ENCODE peak calls at places on chromosomes 1 and 21, in four cellular contexts. I is uterus, B is IMR-90, G is tibial nerve. J is an unnamed sample.

GRCh38 chr1:146036990-146037646 is 15.6 kb upstream of the HJV start:
- DNase-seq in I (peak), B (peak), G (peak), J (peak)

GRCh38 chr1:68051475-68051874 is 1.0 kb upstream of the DIRAS3 start:
- DNase-seq in I (peak), B (peak), G (no peak), J (no peak)

GRCh38 chr1:93631626-93632365 is 49.8 kb downstream of the BCAR3 start:
- DNase-seq in I (no peak), B (no peak), G (no peak), J (no peak)

GRCh38 chr1:22176258-22176657 is 33.4 kb upstream of the WNT4 start:
- DNase-seq in I (no peak), B (no peak), G (no peak), J (no peak)

GRCh38 chr1:23216771-23217420 is 406 bp downstream of the HTR1D start:
- DNase-seq in I (no peak), B (no peak), G (no peak), J (no peak)

GRCh38 chr1:113978863-113979702 is at the start of gene OLFML3:
- DNase-seq in I (peak), B (peak), G (peak), J (peak)

GRCh38 chr1:116561563-116561962 is 9.3 kb downstream of the CD58 start:
- DNase-seq in I (no peak), B (no peak), G (no peak), J (no peak)

GRCh38 chr21:38806942-38807284 is 1.2 kb downstream of the ETS2 start:
- DNase-seq in I (no peak), B (peak), G (no peak), J (no peak)

GRCh38 chr21:15706686-15707085 is 23.1 kb upstream of the USP25 start:
- DNase-seq in I (peak), B (peak), G (no peak), J (peak)

GRCh38 chr1:27149714-27150113 is 5.2 kb downstream of the SLC9A1 start:
- DNase-seq in I (no peak), B (no peak), G (no peak), J (no peak)

GRCh38 chr1:19723874-19724273 is 59.2 kb downstream of the HTR6 start:
- DNase-seq in I (no peak), B (no peak), G (no peak), J (no peak)

GRCh38 chr1:112359961-112360767 is 35.9 kb upstream of the CTTNBP2NL start:
- DNase-seq in I (peak), B (peak), G (peak), J (peak)

GRCh38 chr1:162301696-162302095 is 75.0 kb downstream of the SPATA46 start:
- DNase-seq in I (no peak), B (no peak), G (no peak), J (no peak)

GRCh38 chr1:154481058-154481457 is 21.0 kb upstream of the TDRD10 start:
- DNase-seq in I (no peak), B (no peak), G (no peak), J (no peak)

GRCh38 chr1:184028854-184029623 is 8.5 kb downstream of the COLGALT2 start:
- DNase-seq in I (no peak), B (no peak), G (no peak), J (no peak)

GRCh38 chr1:38344705-38345104 is 298.1 kb upstream of the POU3F1 start:
- DNase-seq in I (no peak), B (no peak), G (no peak), J (no peak)

GRCh38 chr1:228988655-228989054 is 253.4 kb downstream of the RHOU start:
- DNase-seq in I (no peak), B (no peak), G (no peak), J (no peak)

GRCh38 chr1:207070811-207071210 is 17.7 kb downstream of the PFKFB2 start:
- DNase-seq in I (no peak), B (no peak), G (no peak), J (no peak)

GRCh38 chr1:208431721-208432120 is 187.5 kb upstream of the PLXNA2 start:
- DNase-seq in I (no peak), B (peak), G (no peak), J (no peak)

GRCh38 chr1:171219751-171220385 is 28.4 kb upstream of the FMO1 start:
- DNase-seq in I (no peak), B (peak), G (no peak), J (no peak)

GRCh38 chr21:41258617-41259016 is 58.0 kb upstream of the FAM3B start:
- DNase-seq in I (no peak), B (peak), G (no peak), J (no peak)

GRCh38 chr1:203148127-203148526 is 20.6 kb downstream of the ADORA1 start:
- DNase-seq in I (no peak), B (no peak), G (no peak), J (no peak)

GRCh38 chr1:200988693-200989092 is 34.8 kb downstream of the KIF21B start:
- DNase-seq in I (no peak), B (no peak), G (no peak), J (no peak)

GRCh38 chr21:44702111-44702972 is 5.4 kb downstream of the KRTAP10-12 start:
- DNase-seq in I (no peak), B (no peak), G (no peak), J (no peak)

GRCh38 chr1:110120960-110121561 is 8.8 kb downstream of the UBL4B start:
- DNase-seq in I (no peak), B (no peak), G (no peak), J (no peak)

GRCh38 chr21:45638707-45639106 is 4.8 kb upstream of the PCBP3 start:
- DNase-seq in I (no peak), B (no peak), G (no peak), J (no peak)

GRCh38 chr1:8112611-8113256 is 86.6 kb upstream of the ERRFI1 start:
- DNase-seq in I (no peak), B (no peak), G (no peak), J (no peak)

GRCh38 chr21:43323244-43324005 is 103.5 kb downstream of the SIK1 start:
- DNase-seq in I (no peak), B (no peak), G (no peak), J (peak)

GRCh38 chr1:54355931-54356679 is 50.1 kb downstream of the SSBP3 start:
- DNase-seq in I (no peak), B (no peak), G (no peak), J (no peak)

GRCh38 chr21:28832013-28832714 is 160.5 kb downstream of the LTN1 start:
- DNase-seq in I (no peak), B (peak), G (no peak), J (no peak)

GRCh38 chr1:226875641-226876295 is 5.4 kb downstream of the PSEN2 start:
- DNase-seq in I (peak), B (peak), G (no peak), J (no peak)

GRCh38 chr1:96579639-96580038 is 141.9 kb upstream of the PTBP2 start:
- DNase-seq in I (no peak), B (peak), G (no peak), J (no peak)

DNA sequence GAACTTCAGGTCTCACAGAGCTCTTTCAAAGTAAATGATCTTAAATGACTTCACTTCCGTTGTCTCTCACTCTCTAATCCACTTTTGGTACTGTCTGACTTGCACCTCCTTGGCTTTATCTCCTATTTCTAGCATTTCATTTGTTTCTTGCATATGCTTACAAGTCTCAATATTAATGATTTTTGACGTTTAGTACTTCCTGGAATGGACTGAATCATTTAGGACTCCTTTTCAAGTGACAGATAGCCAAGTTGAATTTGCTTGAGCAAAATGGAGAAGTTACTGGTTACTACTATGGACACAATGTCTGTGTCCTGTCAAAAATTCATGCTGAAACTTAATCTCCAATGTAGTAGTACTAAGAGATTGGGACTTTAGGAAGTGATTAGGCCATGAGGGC is 7.0 kb upstream of the SGIP1 start:
- DNase-seq in I (no peak), B (no peak), G (no peak), J (no peak)
- TF ChIP-seq POLR2A in I (no peak), B (no peak), G (no peak), J (no peak)

GRCh38 chr1:45339694-45340558 is at the start of the genes MUTYH and TOE1:
- DNase-seq in I (peak), B (peak), G (peak), J (peak)
- TF ChIP-seq POLR2A in I (peak), B (peak), G (no peak), J (peak)

DNA sequence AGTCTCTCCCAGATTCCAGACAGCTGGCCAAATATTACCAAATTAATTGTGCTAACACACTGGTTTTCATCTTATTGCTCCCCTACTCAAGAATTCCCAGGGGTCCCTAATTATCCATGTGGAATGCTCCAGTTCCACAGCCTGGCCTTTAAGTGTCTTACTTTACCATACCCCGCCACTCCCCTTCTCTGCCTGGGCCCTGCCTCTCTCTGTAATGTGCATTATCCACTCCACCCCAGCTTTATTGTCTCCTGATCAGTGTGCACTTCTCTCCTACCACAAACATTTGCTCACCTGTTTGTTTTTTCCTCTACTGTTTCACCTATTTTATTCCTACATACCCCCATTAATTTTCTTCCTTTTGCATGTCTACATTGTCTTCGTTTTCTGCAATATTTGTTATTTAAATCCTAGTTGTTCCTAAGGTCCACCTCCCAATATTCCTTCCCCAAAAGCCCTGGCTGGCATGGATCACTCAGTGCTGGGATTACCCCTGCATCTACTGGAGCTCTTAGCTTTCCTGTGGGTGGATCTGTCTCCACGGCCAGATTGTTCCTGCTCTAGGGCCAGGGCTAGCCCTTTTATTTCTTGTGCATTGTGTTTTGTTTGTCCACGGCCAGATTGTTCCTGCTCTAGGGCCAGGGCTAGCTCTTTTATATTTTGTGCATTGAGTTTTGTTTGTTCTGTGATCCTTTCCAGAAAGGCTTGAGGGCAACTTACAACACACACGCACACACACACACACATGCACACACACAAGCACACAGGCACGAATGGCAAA is 33.4 kb upstream of the ATP1B1 start:
- DNase-seq in I (no peak), B (no peak), G (no peak), J (peak)
- TF ChIP-seq POLR2A in I (no peak), B (no peak), G (no peak), J (no peak)

GRCh38 chr1:159188375-159188788 is 16.3 kb upstream of the ACKR1 start:
- DNase-seq in I (peak), B (peak), G (peak), J (no peak)
- TF ChIP-seq POLR2A in I (no peak), B (no peak), G (no peak), J (no peak)

J was measured in breast epithelium.